ENCODE peak calls at places on chromosomes 7 and 10, in seven cellular contexts. C, J, V, D, G, I and K are unnamed samples.

GRCh38 chr7:94643771-94644545 is 12.0 kb downstream of the SGCE start:
- DNase-seq in C (no peak), J (no peak), V (no peak), D (no peak), G (no peak), I (no peak), K (no peak)

GRCh38 chr10:13404305-13404759 is 56.2 kb upstream of the SEPHS1 start:
- DNase-seq in C (no peak), J (no peak), V (no peak), D (no peak), G (no peak), I (peak), K (no peak)

GRCh38 chr7:141880960-141881359 is 35.2 kb upstream of the OR9A4 start:
- DNase-seq in C (no peak), J (no peak), V (no peak), D (no peak), G (no peak), I (no peak), K (no peak)

GRCh38 chr7:17548014-17548653 is 249.7 kb downstream of the AHR start:
- DNase-seq in C (no peak), J (no peak), V (no peak), D (no peak), G (no peak), I (no peak), K (no peak)

GRCh38 chr10:133342942-133343341 is 4.2 kb upstream of the PRAP1 start:
- DNase-seq in C (no peak), J (no peak), V (no peak), D (no peak), G (no peak), I (no peak), K (no peak)

GRCh38 chr7:129862672-129863071 is 90.1 kb downstream of the UBE2H start:
- DNase-seq in C (no peak), J (no peak), V (no peak), D (no peak), G (no peak), I (no peak), K (no peak)

GRCh38 chr10:110498982-110499795 is 1.5 kb downstream of the DUSP5 start:
- DNase-seq in C (no peak), J (peak), V (peak), D (no peak), G (peak), I (no peak), K (no peak)

GRCh38 chr10:103814626-103815370 is 40.6 kb downstream of the SH3PXD2A start:
- DNase-seq in C (no peak), J (no peak), V (no peak), D (no peak), G (no peak), I (no peak), K (no peak)

GRCh38 chr7:80089341-80089740 is 45.3 kb upstream of the GNAI1 start:
- DNase-seq in C (no peak), J (no peak), V (no peak), D (no peak), G (no peak), I (no peak), K (no peak)

GRCh38 chr10:3169738-3170137 is 2.8 kb downstream of the PITRM1 start:
- DNase-seq in C (no peak), J (no peak), V (no peak), D (no peak), G (no peak), I (no peak), K (no peak)

GRCh38 chr7:25952277-25953057 is 199.5 kb upstream of the NFE2L3 start:
- DNase-seq in C (no peak), J (no peak), V (no peak), D (no peak), G (no peak), I (no peak), K (no peak)

GRCh38 chr7:15317215-15317614 is 244.6 kb downstream of the AGMO start:
- DNase-seq in C (no peak), J (no peak), V (no peak), D (no peak), G (no peak), I (no peak), K (no peak)

GRCh38 chr7:131899271-131900030 is 343.0 kb upstream of the PODXL start:
- DNase-seq in C (no peak), J (no peak), V (no peak), D (no peak), G (no peak), I (no peak), K (no peak)

GRCh38 chr7:120274899-120275298 is 1.9 kb downstream of the KCND2 start:
- DNase-seq in C (no peak), J (no peak), V (no peak), D (no peak), G (no peak), I (no peak), K (no peak)

GRCh38 chr7:99789441-99790070 is 5.6 kb upstream of the CYP3A4 start:
- DNase-seq in C (no peak), J (no peak), V (no peak), D (no peak), G (no peak), I (no peak), K (no peak)

GRCh38 chr7:55304363-55304762 is 60.8 kb upstream of the LANCL2 start:
- DNase-seq in C (no peak), J (no peak), V (no peak), D (no peak), G (no peak), I (no peak), K (no peak)

GRCh38 chr10:28403090-28403489 is 100.2 kb upstream of the MPP7 start:
- DNase-seq in C (no peak), J (no peak), V (no peak), D (no peak), G (no peak), I (no peak), K (no peak)

GRCh38 chr7:118311121-118311803 is 86.8 kb downstream of the ANKRD7 start:
- DNase-seq in C (no peak), J (no peak), V (no peak), D (no peak), G (no peak), I (no peak), K (no peak)

GRCh38 chr10:15719062-15719898 is 442 bp downstream of the ITGA8 start:
- DNase-seq in C (no peak), J (no peak), V (no peak), D (no peak), G (no peak), I (no peak), K (no peak)

GRCh38 chr7:152588350-152588749 is 87.6 kb downstream of the XRCC2 start:
- DNase-seq in C (no peak), J (no peak), V (no peak), D (no peak), G (no peak), I (peak), K (no peak)

GRCh38 chr10:92242910-92243671 is 47.8 kb downstream of the CPEB3 start:
- DNase-seq in C (peak), J (peak), V (no peak), D (peak), G (peak), I (no peak), K (peak)

GRCh38 chr10:117631276-117632151 is 89.0 kb downstream of the EMX2 start:
- DNase-seq in C (peak), J (no peak), V (no peak), D (peak), G (no peak), I (no peak), K (peak)

GRCh38 chr7:33191326-33191725 is 62.0 kb downstream of the BBS9 start:
- DNase-seq in C (no peak), J (no peak), V (no peak), D (no peak), G (no peak), I (no peak), K (no peak)

GRCh38 chr10:18681971-18682403 is 22.8 kb downstream of the ARL5B start:
- DNase-seq in C (no peak), J (no peak), V (no peak), D (no peak), G (no peak), I (peak), K (no peak)

GRCh38 chr7:38839846-38840245 is 69.1 kb downstream of the VPS41 start:
- DNase-seq in C (peak), J (no peak), V (no peak), D (no peak), G (no peak), I (no peak), K (no peak)

GRCh38 chr7:42226354-42226941 is 10.6 kb downstream of the GLI3 start:
- DNase-seq in C (no peak), J (no peak), V (no peak), D (no peak), G (no peak), I (no peak), K (no peak)